ENCODE peak calls at places on chromosomes 1 and 21, in four cellular contexts. S is skeletal muscle cell, L is iris pigment epithelial cell, F is T-cell. G is an unnamed sample.

GRCh38 chr1:90335566-90335965 is 340.7 kb downstream of the ZNF326 start:
- DNase-seq in S (no peak), L (no peak), F (no peak), G (no peak)

GRCh38 chr1:212700892-212701819 is 1.5 kb upstream of the BATF3 start:
- DNase-seq in F (no peak), S (no peak), L (peak), G (no peak)

GRCh38 chr1:3690282-3691065 is 38.2 kb downstream of the TP73 start:
- DNase-seq in S (no peak), L (no peak), F (no peak), G (no peak)

GRCh38 chr1:59570524-59570923 is 244.2 kb upstream of the HOOK1 start:
- DNase-seq in F (peak), S (no peak), L (peak), G (peak)

GRCh38 chr1:100750002-100750885 is 30.7 kb downstream of the VCAM1 start:
- DNase-seq in S (no peak), L (no peak), F (no peak), G (no peak)

GRCh38 chr1:94501925-94502324 is 39.6 kb downstream of the F3 start:
- DNase-seq in F (no peak), S (no peak), L (no peak), G (no peak)

GRCh38 chr1:87424541-87424940 is 95.9 kb downstream of the LMO4 start:
- DNase-seq in L (no peak), F (no peak), S (no peak), G (no peak)

GRCh38 chr1:153945795-153946621 is 510 bp downstream of the DENND4B start:
- DNase-seq in L (peak), S (no peak), F (peak), G (peak)

GRCh38 chr21:42309753-42310213 is 5.4 kb downstream of the TFF3 start:
- DNase-seq in L (peak), S (no peak), F (peak), G (peak)

GRCh38 chr1:85078903-85079302 is 30.6 kb upstream of the MCOLN3 start:
- DNase-seq in S (no peak), F (no peak), L (peak), G (no peak)

GRCh38 chr1:93442276-93442675 is 5.6 kb upstream of the FNBP1L start:
- DNase-seq in S (no peak), F (no peak), L (peak), G (no peak)

GRCh38 chr1:21901986-21902377 is 35.1 kb downstream of the HSPG2 start:
- DNase-seq in F (no peak), S (no peak), L (no peak), G (no peak)

GRCh38 chr21:42429856-42430255 is 26.2 kb downstream of the UBASH3A start:
- DNase-seq in L (no peak), F (no peak), S (no peak), G (no peak)

GRCh38 chr1:222706815-222707214 is 5.5 kb downstream of the AIDA start:
- DNase-seq in L (no peak), S (no peak), F (no peak), G (no peak)

GRCh38 chr1:37561794-37562132 is 5.0 kb downstream of the DNALI1 start:
- DNase-seq in L (peak), S (no peak), F (no peak), G (no peak)

GRCh38 chr1:109135940-109136339 is 22.0 kb downstream of the ELAPOR1 start:
- DNase-seq in L (no peak), S (no peak), F (no peak), G (no peak)

GRCh38 chr1:115475252-115475651 is 137.2 kb upstream of the NGF start:
- DNase-seq in L (no peak), S (no peak), F (no peak), G (no peak)

GRCh38 chr21:42964561-42965560 is 9.5 kb upstream of the PKNOX1 start:
- DNase-seq in F (no peak), L (no peak), S (no peak), G (no peak)

GRCh38 chr1:234900601-234901000 is 228.0 kb downstream of the TOMM20 start:
- DNase-seq in L (no peak), S (no peak), F (no peak), G (no peak)

GRCh38 chr1:199064971-199065370 is 426.1 kb downstream of the PTPRC start:
- DNase-seq in S (no peak), F (no peak), L (no peak), G (no peak)

GRCh38 chr1:210330279-210330866 is 1.7 kb downstream of the HHAT start:
- DNase-seq in L (peak), F (no peak), S (no peak), G (no peak)

GRCh38 chr1:229164338-229164737 is 106.6 kb upstream of the RAB4A start:
- DNase-seq in F (no peak), S (no peak), L (no peak), G (no peak)

GRCh38 chr21:16071082-16071481 is 341.3 kb downstream of the USP25 start:
- DNase-seq in F (no peak), L (peak), S (no peak), G (no peak)